ENCODE peak calls at places on chromosomes 6 and 20, in six cellular contexts. Q is AG04449, X is AG09309, F is pancreas, S is cardiac fibroblast, C is IMR-90. V is an unnamed sample.

GRCh38 chr6:161414180-161414579 is 140.3 kb upstream of the AGPAT4 start:
- DNase-seq in C (no peak), Q (no peak), F (no peak), S (no peak), X (no peak), V (no peak)

GRCh38 chr20:14775778-14776177 is 438.4 kb upstream of the FLRT3 start:
- DNase-seq in Q (peak; percentile 66), S (peak; percentile 19), F (no peak), X (peak; percentile 32), C (no peak), V (peak; percentile 8)

GRCh38 chr6:168132531-168133184 is 53.6 kb upstream of the FRMD1 start:
- DNase-seq in C (peak; percentile 80), S (peak; percentile 64), Q (no peak), X (peak; percentile 67), F (no peak), V (peak; percentile 19)

GRCh38 chr6:138105446-138105845 is 1.8 kb downstream of the PERP start:
- DNase-seq in S (no peak), F (no peak), C (no peak), Q (no peak), X (no peak), V (no peak)

GRCh38 chr20:8974009-8974708 is 94.7 kb upstream of the PLCB4 start:
- DNase-seq in Q (no peak), C (no peak), S (no peak), F (no peak), X (no peak), V (no peak)

GRCh38 chr6:168915855-168916254 is 337.8 kb downstream of the THBS2 start:
- DNase-seq in Q (no peak), C (no peak), S (no peak), F (no peak), X (no peak), V (no peak)

GRCh38 chr6:24883618-24884017 is 52.1 kb downstream of the RIPOR2 start:
- DNase-seq in F (no peak), S (peak; percentile 54), Q (peak; percentile 50), C (peak; percentile 93), X (peak; percentile 75), V (no peak)

GRCh38 chr6:12969933-12970332 is 253.4 kb downstream of the PHACTR1 start:
- DNase-seq in Q (no peak), S (no peak), F (no peak), C (no peak), X (no peak), V (no peak)

GRCh38 chr20:11012975-11013374 is 339.2 kb upstream of the JAG1 start:
- DNase-seq in C (peak; percentile 50), X (peak; percentile 23), F (no peak), Q (no peak), S (peak; percentile 90), V (no peak)

GRCh38 chr6:34343823-34344222 is 48.6 kb downstream of the NUDT3 start:
- DNase-seq in X (no peak), C (no peak), S (no peak), Q (no peak), F (no peak), V (no peak)

GRCh38 chr6:56860466-56860865 is 94.4 kb upstream of the BEND6 start:
- DNase-seq in C (peak; percentile 65), S (peak; percentile 39), Q (no peak), X (no peak), F (no peak), V (no peak)

GRCh38 chr6:18503588-18504231 is 116.6 kb downstream of the RNF144B start:
- DNase-seq in X (peak; percentile 33), Q (no peak), S (peak; percentile 85), F (no peak), C (peak; percentile 85), V (no peak)

GRCh38 chr6:105178110-105178509 is 1.7 kb downstream of the POPDC3 start:
- DNase-seq in F (no peak), C (peak; percentile 95), Q (peak; percentile 89), S (peak; percentile 61), X (peak; percentile 91), V (no peak)

GRCh38 chr20:48025061-48025515 is 239.8 kb upstream of the SULF2 start:
- DNase-seq in S (peak; percentile 94), Q (peak; percentile 58), C (peak; percentile 29), X (peak; percentile 89), F (no peak), V (no peak)

GRCh38 chr6:42269974-42270510 is 52.4 kb upstream of the MRPS10 start:
- DNase-seq in F (no peak), C (no peak), S (no peak), Q (no peak), X (no peak), V (no peak)

GRCh38 chr6:34108159-34108558 is 37.7 kb downstream of the GRM4 start:
- DNase-seq in C (no peak), X (no peak), S (no peak), Q (no peak), F (no peak), V (no peak)

GRCh38 chr6:138162947-138163569 is 1.3 kb downstream of the ARFGEF3 start:
- DNase-seq in Q (no peak), S (no peak), X (no peak), F (no peak), C (no peak), V (no peak)

GRCh38 chr6:53066059-53066406 is 829 bp downstream of the FBXO9 start:
- DNase-seq in X (no peak), C (peak; percentile 28), S (peak; percentile 37), F (peak; percentile 74), Q (no peak), V (no peak)

GRCh38 chr20:36483919-36484808 is 57.2 kb upstream of the MYL9 start:
- DNase-seq in Q (no peak), C (peak; percentile 75), S (no peak), F (no peak), X (no peak), V (no peak)

GRCh38 chr6:13453771-13454251 is 33.6 kb downstream of the GFOD1 start:
- DNase-seq in X (no peak), S (no peak), C (peak; percentile 49), F (no peak), Q (no peak), V (peak; percentile 39)

GRCh38 chr6:158796353-158796752 is 22.8 kb downstream of the EZR start:
- DNase-seq in S (no peak), X (no peak), F (no peak), C (no peak), Q (no peak), V (no peak)

GRCh38 chr20:62168061-62168460 is 14.8 kb upstream of the MTG2 start:
- DNase-seq in S (no peak), F (no peak), C (no peak), Q (no peak), X (no peak), V (no peak)

DNA sequence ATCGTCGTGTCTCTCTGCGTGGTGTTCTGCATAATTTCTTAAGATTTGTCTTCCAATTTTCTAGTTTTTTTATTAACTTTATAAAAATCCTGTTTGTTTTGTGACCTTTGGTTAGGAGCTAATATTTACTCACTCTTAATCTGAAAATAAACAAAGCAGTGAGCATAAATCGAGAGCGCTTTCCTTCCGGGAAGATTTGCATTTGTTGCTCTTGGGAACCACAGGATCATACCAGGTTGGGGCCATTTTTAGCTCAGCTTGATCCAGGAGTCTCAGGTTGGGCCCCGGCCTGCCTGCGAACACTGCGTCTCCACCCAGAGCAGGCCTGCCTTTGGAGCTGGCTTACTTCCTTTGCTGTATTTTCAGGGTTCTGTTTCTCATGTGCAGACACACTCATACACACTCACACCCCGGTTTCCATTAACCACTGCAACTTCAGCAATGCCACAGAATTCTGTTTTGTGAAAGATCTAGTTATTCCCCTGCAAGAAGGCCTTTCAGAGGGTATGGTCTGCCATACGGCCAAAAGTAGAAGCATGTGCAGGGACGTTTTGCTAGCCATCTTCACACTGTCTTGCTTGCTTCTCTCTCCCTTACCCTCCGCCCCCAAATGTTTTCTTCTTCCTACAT is 17.3 kb downstream of the BPHL start:
- DNase-seq in Q (no peak), C (no peak), F (no peak), S (no peak), X (no peak), V (no peak)
- TF ChIP-seq CTCF in Q (no peak), C (no peak), F (no peak), S (no peak), X (no peak), V (no peak)

GRCh38 chr6:127858992-127859391 is 41.9 kb downstream of the THEMIS start:
- DNase-seq in Q (no peak), C (no peak), F (no peak), S (no peak), X (no peak), V (no peak)
- TF ChIP-seq CTCF in Q (no peak), C (no peak), F (no peak), S (no peak), X (no peak), V (no peak)

GRCh38 chr20:24166127-24166389 is 177.5 kb upstream of the GGTLC1 start:
- DNase-seq in S (no peak), X (no peak), C (no peak), Q (no peak), F (no peak), V (no peak)

GRCh38 chr20:24166412-24166811 is 177.8 kb upstream of the GGTLC1 start:
- DNase-seq in Q (no peak), S (no peak), F (no peak), C (no peak), X (no peak), V (no peak)

GRCh38 chr20:24163501-24163900 is 174.9 kb upstream of the GGTLC1 start:
- DNase-seq in F (no peak), Q (no peak), S (no peak), X (no peak), C (no peak), V (no peak)

GRCh38 chr20:24165336-24166126 is 177.0 kb upstream of the GGTLC1 start:
- DNase-seq in Q (no peak), C (no peak), X (no peak), F (no peak), S (no peak), V (no peak)

GRCh38 chr20:24164360-24164759 is 175.8 kb upstream of the GGTLC1 start:
- DNase-seq in F (no peak), S (peak; percentile 20), C (no peak), X (no peak), Q (no peak), V (no peak)
- TF ChIP-seq CTCF in F (no peak), S (peak; percentile 45), C (peak; percentile 31), X (peak; percentile 65), Q (peak; percentile 58), V (peak; percentile 43)

GRCh38 chr6:72084992-72085569 is 198.7 kb downstream of the RIMS1 start:
- DNase-seq in X (no peak), F (no peak), C (peak; percentile 18), Q (no peak), S (peak; percentile 29), V (peak; percentile 0)
- TF ChIP-seq CTCF in X (peak; percentile 26), F (peak; percentile 28), C (peak; percentile 57), Q (no peak), S (peak; percentile 32), V (peak; percentile 29)

V was measured in retinal pigment epithelial cell.